ENCODE peak calls at places on chromosomes 12 and 14, in seven cellular contexts. V is left lung, E is upper lobe of right lung, L is A549, Y is right atrium auricular region, P is HL-60, C is spleen. Q is an unnamed sample.

GRCh38 chr12:21429994-21430393 is 7.5 kb upstream of the PYROXD1 start:
- DNase-seq in L (no peak), C (no peak), P (no peak), V (no peak), E (no peak), Y (no peak), Q (no peak)

GRCh38 chr14:101174980-101175606 is 271.6 kb upstream of the RTL1 start:
- DNase-seq in Y (peak), E (peak), L (no peak), V (peak), P (no peak), C (peak), Q (no peak)

GRCh38 chr14:90785474-90785873 is 30.8 kb downstream of the TTC7B start:
- DNase-seq in C (no peak), E (no peak), V (no peak), P (peak), Y (peak), L (peak), Q (no peak)

GRCh38 chr12:92582888-92583287 is 119.9 kb upstream of the PLEKHG7 start:
- DNase-seq in L (no peak), E (no peak), Y (no peak), C (no peak), V (no peak), P (no peak), Q (no peak)

GRCh38 chr12:48189331-48190125 is 6.1 kb downstream of the CCDC184 start:
- DNase-seq in C (no peak), E (no peak), P (no peak), Y (peak), L (peak), V (no peak), Q (peak)

GRCh38 chr14:91378945-91379932 is 38.4 kb downstream of the CCDC88C start:
- DNase-seq in Y (no peak), L (no peak), E (no peak), V (peak), C (no peak), P (no peak), Q (no peak)

GRCh38 chr12:77833329-77833728 is 2.6 kb downstream of the NAV3 start:
- DNase-seq in V (no peak), C (no peak), E (no peak), L (no peak), P (no peak), Y (no peak), Q (no peak)

GRCh38 chr14:58796636-58797429 is 159.1 kb downstream of the DACT1 start:
- DNase-seq in C (no peak), L (no peak), Y (no peak), E (no peak), V (no peak), P (no peak), Q (no peak)

GRCh38 chr12:118103231-118103600 is 595 bp downstream of the VSIG10 start:
- DNase-seq in E (no peak), L (peak), V (no peak), Y (no peak), P (no peak), C (no peak), Q (no peak)

GRCh38 chr12:90905691-90906370 is 49.1 kb downstream of the CCER1 start:
- DNase-seq in L (no peak), C (no peak), Y (no peak), V (no peak), P (no peak), E (no peak), Q (no peak)

GRCh38 chr14:90575336-90575735 is 178.5 kb downstream of the CALM1 start:
- DNase-seq in Y (no peak), E (peak), C (no peak), V (peak), P (no peak), L (no peak), Q (no peak)

GRCh38 chr12:43899574-43899973 is 63.7 kb downstream of the TMEM117 start:
- DNase-seq in P (no peak), C (no peak), E (no peak), L (no peak), Y (no peak), V (no peak), Q (no peak)

GRCh38 chr12:53221203-53222076 is 10.6 kb downstream of the RARG start:
- DNase-seq in V (peak), L (peak), Y (no peak), E (peak), P (no peak), C (peak), Q (peak)

GRCh38 chr12:29763301-29763683 is 20.4 kb downstream of the TMTC1 start:
- DNase-seq in V (no peak), C (no peak), P (no peak), E (no peak), Y (no peak), L (no peak), Q (no peak)

GRCh38 chr14:85336817-85337216 is 193.1 kb upstream of the FLRT2 start:
- DNase-seq in Y (no peak), P (no peak), L (no peak), E (no peak), V (no peak), C (no peak), Q (no peak)

GRCh38 chr12:3273409-3273853 is 196.3 kb downstream of the TSPAN9 start:
- DNase-seq in V (no peak), E (no peak), Y (no peak), P (no peak), L (peak), C (peak), Q (no peak)

GRCh38 chr14:81234268-81234667 is 13.5 kb upstream of the GTF2A1 start:
- DNase-seq in Y (no peak), V (no peak), L (no peak), E (no peak), C (no peak), P (no peak), Q (no peak)

GRCh38 chr14:63276016-63276415 is 42.7 kb downstream of the GPHB5 start:
- DNase-seq in L (no peak), Y (no peak), E (no peak), P (no peak), V (no peak), C (no peak), Q (no peak)

DNA sequence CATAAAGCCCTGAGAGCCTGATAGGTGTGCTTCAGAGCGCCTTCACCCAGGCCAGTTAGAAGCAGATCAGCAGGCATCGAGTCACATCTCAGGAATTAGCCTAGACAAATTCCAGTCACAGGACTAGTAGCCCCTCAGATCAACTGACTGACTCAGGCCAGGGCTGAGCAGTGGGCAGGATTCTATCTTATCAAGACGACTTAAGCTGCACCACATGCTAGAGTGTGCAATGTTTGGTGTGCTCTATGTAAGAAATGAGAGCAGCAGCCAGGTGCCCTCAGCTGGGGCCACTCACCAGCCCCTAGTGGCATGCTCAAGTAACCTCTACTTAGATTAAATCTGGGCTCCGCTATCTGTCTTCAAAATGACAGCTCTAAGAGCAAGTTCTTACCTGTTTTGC is 19.7 kb upstream of the NGB start:
- DNase-seq in C (no peak), P (no peak), Y (no peak), L (no peak), E (no peak), V (no peak), Q (no peak)
- TF ChIP-seq CTCF in C (no peak), P (no peak), Y (no peak), L (no peak), E (no peak), V (no peak), Q (no peak)

GRCh38 chr14:50312734-50313054 is 570 bp downstream of the DMAC2L start:
- DNase-seq in L (no peak), V (no peak), P (no peak), Y (no peak), C (no peak), E (no peak), Q (no peak)
- H3K4me3 ChIP-seq in L (peak), V (peak), P (peak), Y (peak), C (peak), E (peak), Q (peak)

GRCh38 chr14:26200675-26201074 is 397.2 kb downstream of the NOVA1 start:
- DNase-seq in V (no peak), L (no peak), C (no peak), P (no peak), E (no peak), Y (no peak), Q (no peak)

GRCh38 chr14:26204362-26204953 is 393.4 kb downstream of the NOVA1 start:
- DNase-seq in C (no peak), E (no peak), Y (no peak), V (no peak), L (no peak), P (no peak), Q (no peak)

GRCh38 chr14:26199599-26200370 is 398.0 kb downstream of the NOVA1 start:
- DNase-seq in L (no peak), P (peak), Y (no peak), C (no peak), E (no peak), V (no peak), Q (no peak)

GRCh38 chr14:26206640-26207039 is 391.2 kb downstream of the NOVA1 start:
- DNase-seq in L (no peak), E (no peak), Y (no peak), V (no peak), P (no peak), C (no peak), Q (no peak)

GRCh38 chr14:26204954-26205479 is 392.8 kb downstream of the NOVA1 start:
- DNase-seq in V (peak), E (no peak), P (no peak), L (no peak), C (peak), Y (no peak), Q (peak)
- H3K27ac ChIP-seq in V (no peak), E (no peak), P (no peak), L (no peak), C (no peak), Y (no peak), Q (peak)

GRCh38 chr14:29926701-29927595 is 699 bp downstream of the PRKD1 start:
- DNase-seq in P (no peak), C (peak), L (peak), E (peak), Y (peak), V (peak), Q (peak)
- TF ChIP-seq CTCF in P (no peak), C (peak), L (peak), E (peak), Y (no peak), V (no peak), Q (peak)

DNA sequence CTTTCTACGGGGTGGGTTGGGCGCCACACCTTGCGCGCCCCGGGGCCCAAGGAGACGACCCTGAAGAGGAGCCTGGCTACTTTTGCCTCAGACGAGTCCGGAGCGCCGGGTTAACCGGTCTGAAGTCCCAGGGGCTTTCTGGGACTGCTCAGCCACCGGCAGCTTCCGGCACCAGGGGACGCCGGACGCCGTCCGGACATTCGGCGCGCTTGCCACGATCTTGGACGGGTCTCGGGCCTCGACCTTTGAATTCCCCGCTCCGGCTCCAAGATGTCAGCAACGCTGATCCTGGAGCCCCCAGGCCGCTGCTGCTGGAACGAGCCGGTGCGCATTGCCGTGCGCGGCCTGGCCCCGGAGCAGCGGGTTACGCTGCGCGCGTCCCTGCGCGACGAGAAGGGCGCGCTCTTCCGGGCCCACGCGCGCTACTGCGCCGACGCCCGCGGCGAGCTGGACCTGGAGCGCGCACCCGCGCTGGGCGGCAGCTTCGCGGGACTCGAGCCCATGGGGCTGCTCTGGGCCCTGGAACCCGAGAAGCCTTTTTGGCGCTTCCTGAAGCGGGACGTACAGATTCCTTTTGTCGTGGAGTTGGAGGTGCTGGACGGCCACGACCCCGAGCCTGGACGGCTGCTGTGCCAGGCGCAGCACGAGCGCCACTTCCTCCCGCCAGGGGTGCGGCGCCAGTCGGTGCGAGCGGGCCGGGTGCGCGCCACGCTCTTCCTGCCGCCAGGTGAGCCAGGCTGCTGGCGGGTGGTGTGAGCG is at the start of gene ACOT4:
- DNase-seq in C (peak), P (no peak), Y (no peak), L (peak), V (peak), E (peak), Q (peak)
- H3K4me3 ChIP-seq in C (peak), P (peak), Y (peak), L (peak), V (peak), E (peak), Q (peak)

DNA sequence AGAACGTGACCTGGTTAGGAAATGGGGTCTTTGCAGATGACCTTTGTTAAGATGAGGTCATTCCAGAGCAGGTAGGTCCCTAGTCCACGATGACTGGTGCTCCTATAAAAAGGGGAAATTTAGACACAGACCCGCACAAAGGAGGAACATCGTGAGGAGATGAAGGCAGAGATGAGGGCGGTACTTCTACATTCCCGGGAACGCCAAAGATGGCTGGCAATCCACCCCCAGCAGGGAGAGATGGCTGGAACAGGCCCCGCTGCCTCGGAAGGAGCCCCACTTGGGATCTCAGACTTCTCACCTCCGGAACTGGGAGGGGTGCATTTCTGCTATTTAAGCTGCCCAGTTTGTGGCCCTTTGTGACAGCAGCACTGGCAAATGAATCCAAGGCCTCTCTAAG is 85.0 kb downstream of the ITPK1 start:
- DNase-seq in Y (no peak), E (no peak), C (no peak), V (no peak), L (no peak), P (no peak), Q (no peak)
- H3K27ac ChIP-seq in Y (no peak), E (no peak), C (no peak), V (no peak), L (peak), P (no peak), Q (no peak)

GRCh38 chr12:96227365-96228106 is 33.4 kb downstream of the ELK3 start:
- DNase-seq in V (no peak), Y (no peak), P (no peak), L (no peak), C (peak), E (no peak), Q (no peak)
- TF ChIP-seq CTCF in V (no peak), Y (no peak), P (no peak), L (no peak), C (no peak), E (no peak), Q (no peak)

DNA sequence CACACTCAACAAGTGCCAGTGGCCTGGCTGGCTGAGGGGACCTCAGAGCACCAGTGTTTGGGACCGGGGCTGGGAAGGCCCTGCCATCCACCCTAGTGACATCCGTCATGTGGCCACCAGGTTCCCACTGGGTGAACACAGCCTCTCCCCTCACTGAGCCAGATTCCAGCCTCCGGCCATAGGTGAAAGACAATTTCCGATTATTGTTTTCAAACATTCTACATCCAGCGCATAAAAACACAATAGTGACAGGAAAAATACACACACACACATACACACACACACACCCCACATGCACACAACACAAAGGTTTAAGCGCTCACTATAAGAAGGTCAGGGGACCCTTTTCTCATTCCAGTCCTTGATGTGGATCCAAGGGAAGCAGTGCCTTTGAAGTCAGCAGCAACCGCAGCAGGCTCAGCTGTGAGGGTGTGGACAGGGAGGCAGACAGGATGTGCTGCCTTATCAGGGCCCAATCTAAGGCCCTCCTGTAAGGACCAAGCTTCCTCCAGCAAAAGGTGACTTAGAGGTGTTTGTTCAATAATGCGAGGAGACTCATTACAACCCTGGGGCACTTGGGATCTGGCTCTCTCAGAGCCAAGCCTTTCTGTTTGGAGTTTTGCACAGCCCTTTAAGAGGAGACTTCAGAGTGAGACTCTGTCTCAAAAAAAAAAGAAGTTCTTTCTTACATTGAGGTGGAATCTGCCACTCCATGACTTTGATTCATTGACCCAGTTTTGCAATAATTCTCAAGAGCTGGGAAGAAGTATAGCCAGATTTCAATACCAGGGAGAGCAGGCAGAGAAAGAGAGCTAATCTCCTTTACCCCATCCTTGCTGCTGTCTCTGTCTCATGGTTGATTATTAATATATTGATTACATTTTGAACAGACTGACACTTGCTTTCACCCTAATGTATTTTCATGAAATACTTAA is 227.8 kb downstream of the ZFP36L1 start:
- DNase-seq in E (no peak), P (no peak), L (no peak), Y (no peak), C (no peak), V (no peak), Q (no peak)
- H3K4me3 ChIP-seq in E (no peak), P (no peak), L (no peak), Y (no peak), C (no peak), V (no peak), Q (no peak)

Q was measured in left ventricle myocardium inferior.